ENCODE peak calls at places on chromosomes 2 and 18, in four cellular contexts. R is IMR-90; I is CD4-positive, alpha-beta memory T cell; U is RWPE2. M is an unnamed sample.

GRCh38 chr18:13390196-13390595 is 171.6 kb downstream of the LDLRAD4 start:
- DNase-seq in R (no peak), I (no peak), U (no peak), M (no peak)

GRCh38 chr18:8091042-8091441 is 518.2 kb upstream of the RAB12 start:
- DNase-seq in R (no peak), I (no peak), U (no peak), M (no peak)

GRCh38 chr18:60984496-60984895 is 348.7 kb upstream of the CDH20 start:
- DNase-seq in R (peak; percentile 47), I (no peak), U (no peak), M (no peak)

GRCh38 chr2:16553222-16553621 is 112.4 kb downstream of the CYRIA start:
- DNase-seq in R (peak; percentile 33), I (no peak), U (no peak), M (no peak)

GRCh38 chr2:154455201-154455600 is 243.3 kb upstream of the KCNJ3 start:
- DNase-seq in R (no peak), I (no peak), U (no peak), M (no peak)

GRCh38 chr18:56635007-56635406 is 3.4 kb downstream of the TXNL1 start:
- DNase-seq in R (no peak), I (no peak), U (no peak), M (no peak)

GRCh38 chr2:240789501-240790369 is 30.3 kb downstream of the KIF1A start:
- DNase-seq in R (no peak), I (no peak), U (peak; percentile 62), M (no peak)

GRCh38 chr2:98515571-98515927 is 70.9 kb downstream of the INPP4A start:
- DNase-seq in R (no peak), I (no peak), U (no peak), M (no peak)

GRCh38 chr2:144801766-144802165 is 281.8 kb upstream of the ZEB2 start:
- DNase-seq in R (peak; percentile 89), I (no peak), U (no peak), M (no peak)

GRCh38 chr2:121707920-121708361 is 28.7 kb downstream of the NIFK start:
- DNase-seq in R (no peak), I (no peak), U (no peak), M (no peak)

GRCh38 chr18:72991379-72991778 is 123.6 kb upstream of the NETO1 start:
- DNase-seq in R (no peak), I (no peak), U (no peak), M (no peak)

GRCh38 chr2:170714156-170715061 is 728 bp upstream of the SP5 start:
- DNase-seq in R (no peak), I (no peak), U (no peak), M (no peak)

GRCh38 chr2:3127710-3128109 is 249.9 kb downstream of the EIPR1 start:
- DNase-seq in R (no peak), I (no peak), U (no peak), M (no peak)

GRCh38 chr18:23924813-23925212 is 89.7 kb upstream of the TTC39C start:
- DNase-seq in R (peak; percentile 50), I (no peak), U (no peak), M (no peak)

GRCh38 chr2:33395660-33396249 is 80.7 kb upstream of the RASGRP3 start:
- DNase-seq in R (peak; percentile 59), I (no peak), U (no peak), M (no peak)

GRCh38 chr2:29261003-29261402 is 145.8 kb downstream of the CLIP4 start:
- DNase-seq in R (no peak), I (no peak), U (no peak), M (no peak)

GRCh38 chr2:21276163-21276562 is 152.4 kb downstream of the TDRD15 start:
- DNase-seq in R (no peak), I (no peak), U (no peak), M (no peak)

GRCh38 chr2:63050916-63051794 is 525 bp downstream of the OTX1 start:
- DNase-seq in R (no peak), I (no peak), U (no peak), M (no peak)

GRCh38 chr2:63053889-63054725 is 3.5 kb downstream of the OTX1 start:
- DNase-seq in R (no peak), I (no peak), U (no peak), M (no peak)

GRCh38 chr2:63051795-63052333 is 1.2 kb downstream of the OTX1 start:
- DNase-seq in R (no peak), I (no peak), U (no peak), M (no peak)

GRCh38 chr2:63053235-63053888 is 2.7 kb downstream of the OTX1 start:
- DNase-seq in R (no peak), I (no peak), U (no peak), M (no peak)

GRCh38 chr2:63052411-63053234 is 2.0 kb downstream of the OTX1 start:
- DNase-seq in R (no peak), I (no peak), U (no peak), M (no peak)
- H3K4me1 ChIP-seq in R (peaks cover 7% of the 10 kb centered on the region), I (peaks cover 72% of the 10 kb centered on the region), U (no peaks in the 10 kb centered on the region), M (peaks cover 66% of the 10 kb centered on the region)

GRCh38 chr2:132034646-132035045 is 127.1 kb downstream of the ANKRD30BL start:
- DNase-seq in R (no peak), I (no peak), U (no peak), M (no peak)

GRCh38 chr2:132037527-132038178 is 124.1 kb downstream of the ANKRD30BL start:
- DNase-seq in R (no peak), I (no peak), U (peak; percentile 40), M (no peak)

GRCh38 chr2:132038179-132038882 is 123.4 kb downstream of the ANKRD30BL start:
- DNase-seq in R (no peak), I (no peak), U (no peak), M (no peak)

GRCh38 chr2:132033949-132034348 is 127.8 kb downstream of the ANKRD30BL start:
- DNase-seq in R (no peak), I (no peak), U (no peak), M (no peak)

GRCh38 chr2:132033365-132033764 is 128.4 kb downstream of the ANKRD30BL start:
- DNase-seq in R (no peak), I (no peak), U (no peak), M (no peak)
- H3K27me3 ChIP-seq in R (peaks cover 13% of the 10 kb centered on the region), I (no peaks in the 10 kb centered on the region), U (peaks cover 17% of the 10 kb centered on the region), M (peaks cover 15% of the 10 kb centered on the region)

DNA sequence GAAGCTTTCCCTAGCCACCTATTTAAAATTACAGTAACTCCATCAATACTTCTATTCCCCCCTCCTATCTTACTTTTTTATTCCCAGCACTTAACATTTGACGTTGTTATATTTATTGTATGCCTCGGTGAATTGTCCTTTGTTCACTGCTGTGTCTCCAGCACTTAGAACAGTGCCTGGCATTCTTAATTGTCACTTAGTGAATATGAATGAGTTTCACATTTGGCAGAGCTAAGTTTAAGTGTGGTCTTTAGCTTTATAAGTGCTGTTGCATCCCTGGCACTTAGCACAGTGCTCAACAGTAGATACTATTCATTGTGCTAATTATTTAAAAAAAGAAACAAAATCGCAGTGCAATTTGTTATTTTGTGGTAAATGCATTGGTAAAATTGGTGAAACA is 1.7 kb downstream of the RMP24 start:
- DNase-seq in R (no peak), I (no peak), U (no peak), M (no peak)
- H3K4me3 ChIP-seq in R (no peak overlapping the region), I (no peak overlapping the region), U (no peak overlapping the region), M (no peak overlapping the region)

GRCh38 chr2:44120428-44120827 is 48.2 kb upstream of the PPM1B start:
- DNase-seq in R (peak; percentile 93), I (peak; percentile 51), U (no peak), M (no peak)
- H3K4me1 ChIP-seq in R (no peaks in the 10 kb centered on the region), I (peaks cover 12% of the 10 kb centered on the region), U (peaks cover 9% of the 10 kb centered on the region), M (peaks cover 5% of the 10 kb centered on the region)

GRCh38 chr2:19754907-19755306 is 146.9 kb downstream of the TTC32 start:
- DNase-seq in R (no peak), I (no peak), U (no peak), M (no peak)
- H3K27me3 ChIP-seq in R (no peaks in the 10 kb centered on the region), I (no peaks in the 10 kb centered on the region), U (no peaks in the 10 kb centered on the region), M (no peaks in the 10 kb centered on the region)

M was measured in effector memory CD4-positive, alpha-beta T cell.